ENCODE peak calls at places on chromosomes 2 and 18, in ten cellular contexts. W, G, P, S, V, F, B, N, H and Z are unnamed samples.

GRCh38 chr18:79397830-79398761 is 2.4 kb downstream of the NFATC1 start:
- DNase-seq in B (no peak), H (no peak), W (no peak), F (no peak), V (no peak), P (no peak), N (no peak), S (no peak), G (no peak), Z (no peak)

GRCh38 chr2:129375587-129375986 is 603.9 kb upstream of the RAB6C start:
- DNase-seq in B (no peak), P (no peak), W (no peak), S (no peak), H (no peak), F (no peak), V (no peak), N (no peak), G (no peak), Z (no peak)

GRCh38 chr2:233039217-233040173 is 7.0 kb downstream of the NEU2 start:
- DNase-seq in W (no peak), N (no peak), F (no peak), B (no peak), H (no peak), S (no peak), V (no peak), G (no peak), P (no peak), Z (no peak)

GRCh38 chr2:102187191-102188150 is 648 bp downstream of the IL1RL2 start:
- DNase-seq in S (no peak), W (peak), F (peak), N (no peak), G (peak), V (no peak), B (no peak), H (peak), P (no peak), Z (peak)

GRCh38 chr2:111647359-111647758 is 236.6 kb downstream of the ANAPC1 start:
- DNase-seq in N (no peak), G (no peak), F (no peak), W (no peak), B (no peak), V (no peak), H (no peak), S (no peak), P (no peak), Z (no peak)

GRCh38 chr2:11329759-11330158 is 14.7 kb downstream of the ROCK2 start:
- DNase-seq in S (no peak), W (no peak), N (no peak), P (no peak), F (no peak), H (no peak), B (no peak), V (no peak), G (peak), Z (no peak)

GRCh38 chr18:63979409-63979908 is 9.6 kb downstream of the SERPINB8 start:
- DNase-seq in V (peak), G (peak), B (peak), S (peak), H (no peak), P (peak), N (peak), F (peak), W (peak), Z (no peak)

GRCh38 chr2:240573516-240574385 is 5.5 kb downstream of the RNPEPL1 start:
- DNase-seq in V (no peak), G (no peak), N (no peak), B (no peak), S (peak), P (no peak), H (no peak), W (no peak), F (no peak), Z (no peak)

GRCh38 chr2:191646612-191646902 is 31.4 kb upstream of the NABP1 start:
- DNase-seq in S (no peak), W (no peak), N (no peak), F (no peak), B (no peak), V (no peak), H (no peak), G (peak), P (no peak), Z (no peak)